ENCODE peak calls at places on chromosomes 7 and 10, in six cellular contexts. V, K, P, A, H and C are unnamed samples.

GRCh38 chr7:103851357-103851756 is 138.1 kb downstream of the RELN start:
- DNase-seq in V (peak; percentile 30), K (no peak), P (no peak), A (no peak), H (no peak), C (no peak)

GRCh38 chr10:70508912-70509366 is 30.4 kb downstream of the PALD1 start:
- DNase-seq in V (no peak), K (peak; percentile 66), P (peak; percentile 84), A (no peak), H (no peak), C (peak; percentile 33)

GRCh38 chr7:50312589-50313162 is 8.2 kb downstream of the IKZF1 start:
- DNase-seq in V (no peak), K (no peak), P (no peak), A (no peak), H (no peak), C (no peak)

GRCh38 chr10:100327007-100327700 is 2.9 kb downstream of the PKD2L1 start:
- DNase-seq in V (no peak), K (peak; percentile 41), P (no peak), A (no peak), H (no peak), C (no peak)

GRCh38 chr7:151754142-151754590 is 122.7 kb downstream of the PRKAG2 start:
- DNase-seq in V (peak; percentile 73), K (peak; percentile 86), P (peak; percentile 91), A (peak; percentile 81), H (peak; percentile 90), C (peak; percentile 86)

GRCh38 chr7:41835977-41836530 is 133.2 kb upstream of the INHBA start:
- DNase-seq in V (no peak), K (no peak), P (no peak), A (no peak), H (no peak), C (no peak)

GRCh38 chr7:82605247-82605864 is 161.8 kb upstream of the CACNA2D1 start:
- DNase-seq in V (peak; percentile 47), K (no peak), P (no peak), A (no peak), H (no peak), C (peak; percentile 29)

GRCh38 chr7:25384820-25385560 is 156.7 kb upstream of the NPVF start:
- DNase-seq in V (no peak), K (no peak), P (no peak), A (no peak), H (no peak), C (peak; percentile 66)

GRCh38 chr7:44694326-44694725 is 54.3 kb upstream of the ZMIZ2 start:
- DNase-seq in V (no peak), K (peak; percentile 65), P (no peak), A (no peak), H (no peak), C (no peak)
- H3K36me3 ChIP-seq in V (peaks cover 72% of the 10 kb centered on the region), K (peaks cover 63% of the 10 kb centered on the region), P (peaks cover 52% of the 10 kb centered on the region), A (peaks cover 23% of the 10 kb centered on the region), H (peaks cover 7% of the 10 kb centered on the region), C (peaks cover 48% of the 10 kb centered on the region)

GRCh38 chr10:61456095-61456789 is 3.1 kb upstream of the TMEM26 start:
- DNase-seq in V (no peak), K (no peak), P (no peak), A (no peak), H (no peak), C (peak; percentile 18)

GRCh38 chr10:61451357-61451756 is 1.8 kb downstream of the TMEM26 start:
- DNase-seq in V (no peak), K (no peak), P (no peak), A (no peak), H (no peak), C (no peak)

GRCh38 chr10:61452229-61452651 is 941 bp downstream of the TMEM26 start:
- DNase-seq in V (no peak), K (no peak), P (no peak), A (no peak), H (no peak), C (peak; percentile 49)

GRCh38 chr10:61452655-61453641 is at the start of gene TMEM26:
- DNase-seq in V (peak; percentile 32), K (no peak), P (peak; percentile 85), A (peak; percentile 15), H (no peak), C (peak; percentile 48)

GRCh38 chr10:61454541-61454940 is 1.4 kb upstream of the TMEM26 start:
- DNase-seq in V (no peak), K (no peak), P (no peak), A (no peak), H (no peak), C (no peak)
- TF ChIP-seq POLR2A in V (no peak), K (no peak), P (no peak), A (no peak), H (no peak), C (no peak)

GRCh38 chr7:129903935-129904334 is 48.8 kb downstream of the UBE2H start:
- DNase-seq in V (no peak), K (no peak), P (no peak), A (no peak), H (no peak), C (no peak)

GRCh38 chr7:129898502-129899160 is 54.1 kb downstream of the UBE2H start:
- DNase-seq in V (no peak), K (no peak), P (no peak), A (no peak), H (no peak), C (no peak)

GRCh38 chr7:129896568-129897382 is 56.0 kb downstream of the UBE2H start:
- DNase-seq in V (no peak), K (no peak), P (no peak), A (no peak), H (no peak), C (no peak)

GRCh38 chr7:129902788-129903422 is 49.9 kb downstream of the UBE2H start:
- DNase-seq in V (no peak), K (no peak), P (no peak), A (no peak), H (no peak), C (no peak)

GRCh38 chr7:129898007-129898406 is 54.8 kb downstream of the UBE2H start:
- DNase-seq in V (no peak), K (no peak), P (no peak), A (no peak), H (no peak), C (no peak)
- H3K36me3 ChIP-seq in V (no peaks in the 10 kb centered on the region), K (no peaks in the 10 kb centered on the region), P (no peaks in the 10 kb centered on the region), A (no peaks in the 10 kb centered on the region), H (no peaks in the 10 kb centered on the region), C (no peaks in the 10 kb centered on the region)

DNA sequence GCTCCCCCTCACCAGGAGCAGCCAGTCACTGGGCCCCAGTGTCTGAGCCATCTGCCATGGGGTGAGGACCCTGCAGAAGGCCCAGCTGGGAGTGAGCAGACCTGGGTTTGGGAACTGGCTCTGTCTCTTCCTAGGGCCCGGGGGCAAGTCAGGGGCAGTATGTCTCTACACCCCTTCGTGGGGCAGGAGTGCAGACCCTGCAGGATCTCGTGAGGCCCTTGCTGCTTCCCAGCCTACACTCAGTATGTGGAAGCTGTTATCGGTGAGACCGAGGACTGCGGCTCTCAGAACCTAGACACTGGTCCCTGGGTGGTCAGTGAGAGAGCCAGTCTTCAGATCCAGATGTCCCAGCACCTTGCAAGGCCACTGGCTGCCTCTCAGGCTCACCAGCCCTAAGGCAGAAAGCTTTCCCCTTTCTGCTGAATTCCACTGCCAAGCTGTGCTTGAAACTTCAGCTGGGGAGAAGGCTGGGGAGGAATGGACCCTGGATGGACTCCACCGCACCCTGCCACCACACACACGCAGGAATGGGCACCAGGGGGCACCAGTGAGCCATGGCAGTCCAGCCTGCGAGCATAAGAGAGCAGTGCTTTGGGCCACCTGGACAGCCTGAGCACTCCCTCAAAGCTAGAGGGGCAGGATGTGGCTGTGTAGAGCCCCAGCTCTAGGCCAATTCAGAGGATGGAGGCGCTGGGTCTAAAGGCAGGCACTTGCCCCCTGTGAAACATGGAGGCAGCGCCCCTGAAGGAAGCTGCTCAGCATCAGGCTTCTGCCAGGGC is 21.4 kb downstream of the TMEM72 start:
- DNase-seq in V (peak; percentile 84), K (peak; percentile 85), P (peak; percentile 93), A (peak; percentile 94), H (peak; percentile 75), C (peak; percentile 95)
- TF ChIP-seq POLR2A in V (no peak), K (no peak), P (no peak), A (no peak), H (no peak), C (no peak)

DNA sequence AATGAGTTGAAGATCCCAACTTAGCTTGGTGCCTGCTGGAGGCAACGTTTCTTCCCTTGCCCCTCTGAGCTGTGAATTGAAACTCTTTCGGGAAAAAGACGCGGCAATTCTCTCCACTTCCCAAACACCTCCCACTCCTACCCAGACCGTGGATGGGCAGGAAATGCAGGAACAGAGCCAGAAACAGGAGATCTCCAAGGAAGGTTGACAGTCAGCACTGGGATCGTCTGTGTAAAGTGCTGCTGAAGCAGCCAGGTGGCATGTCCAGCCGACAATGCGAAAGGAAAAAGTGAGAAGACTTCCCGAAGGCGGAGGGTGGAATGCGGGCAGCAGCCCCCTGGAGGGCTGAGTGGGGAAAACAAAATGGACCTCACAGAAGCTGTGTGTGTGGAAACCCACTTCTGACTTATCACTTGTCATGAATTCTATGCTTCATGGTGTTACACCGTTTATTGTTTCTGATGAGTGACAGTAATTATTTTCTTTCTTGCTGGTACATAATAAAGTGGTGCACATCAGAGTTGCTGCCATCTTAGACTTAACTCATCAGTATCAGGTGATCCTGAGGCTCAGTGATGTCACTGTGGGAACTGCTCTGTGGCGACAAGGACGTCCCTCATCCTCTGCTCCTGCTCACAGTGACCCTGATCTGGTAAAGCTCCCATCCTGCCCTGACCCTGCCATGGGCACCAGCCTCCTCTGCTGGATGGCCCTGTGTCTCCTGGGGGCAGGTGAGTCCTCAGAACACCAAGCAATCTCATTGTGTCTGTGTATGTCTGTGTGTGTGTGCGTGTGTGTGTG is 220.5 kb upstream of the PRSS1 start:
- DNase-seq in V (no peak), K (no peak), P (no peak), A (no peak), H (no peak), C (no peak)
- H3K36me3 ChIP-seq in V (no peaks in the 10 kb centered on the region), K (no peaks in the 10 kb centered on the region), P (no peaks in the 10 kb centered on the region), A (no peaks in the 10 kb centered on the region), H (no peaks in the 10 kb centered on the region), C (no peaks in the 10 kb centered on the region)

DNA sequence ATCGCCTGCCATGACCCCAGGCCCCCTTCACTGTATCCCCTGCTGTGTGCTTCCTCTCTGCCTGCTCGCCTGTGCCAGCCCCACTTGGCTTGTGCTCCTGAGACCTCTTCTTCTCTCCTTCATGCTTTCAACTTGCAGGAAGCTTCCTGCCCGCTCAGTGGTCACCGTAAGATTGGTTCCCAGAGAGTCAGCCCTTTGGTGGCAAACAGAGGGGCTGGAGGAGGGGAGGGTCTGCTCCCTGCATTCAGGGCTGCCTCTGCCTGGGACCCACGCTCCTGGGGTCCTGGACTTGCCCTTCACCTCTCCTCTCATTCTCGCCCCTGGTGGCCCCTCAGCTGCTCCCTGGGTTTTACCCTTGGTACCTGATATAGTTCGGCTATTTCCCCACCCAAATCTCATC is 45.8 kb upstream of the ZNF32 start:
- DNase-seq in V (no peak), K (no peak), P (no peak), A (no peak), H (no peak), C (no peak)
- TF ChIP-seq POLR2A in V (no peak), K (no peak), P (no peak), A (no peak), H (no peak), C (no peak)